ENCODE peak calls at places on chromosomes 2 and 18, in five cellular contexts. U is CD8-positive, alpha-beta T cell; E is OCI-LY7; X is GM23248; Y is lower lobe of right lung. S is an unnamed sample.

GRCh38 chr2:109428281-109428680 is 185.5 kb downstream of the SEPTIN10 start:
- DNase-seq in U (no peak), E (no peak), X (no peak), Y (peak), S (no peak)

GRCh38 chr2:160970052-160970846 is 190.0 kb upstream of the TANK start:
- DNase-seq in U (no peak), E (peak), X (peak), Y (no peak), S (peak)

GRCh38 chr2:119549236-119549635 is 5.0 kb downstream of the CFAP221 start:
- DNase-seq in U (no peak), E (no peak), X (peak), Y (no peak), S (no peak)

GRCh38 chr2:23283653-23284052 is 101.3 kb upstream of the KLHL29 start:
- DNase-seq in U (no peak), E (no peak), X (peak), Y (no peak), S (no peak)

GRCh38 chr2:121356058-121356640 is 71.1 kb upstream of the TFCP2L1 start:
- DNase-seq in U (no peak), E (peak), X (peak), Y (no peak), S (no peak)

GRCh38 chr2:112867701-112868631 is 31.4 kb upstream of the IL1B start:
- DNase-seq in U (no peak), E (no peak), X (peak), Y (no peak), S (no peak)

GRCh38 chr18:12041561-12041960 is 52.1 kb upstream of the ANKRD62 start:
- DNase-seq in U (no peak), E (no peak), X (peak), Y (no peak), S (peak)

GRCh38 chr2:100198461-100199230 is 56.3 kb upstream of the AFF3 start:
- DNase-seq in U (no peak), E (no peak), X (no peak), Y (no peak), S (no peak)

GRCh38 chr2:136134126-136134525 is 16.2 kb upstream of the CXCR4 start:
- DNase-seq in U (no peak), E (peak), X (no peak), Y (no peak), S (no peak)

GRCh38 chr2:224869601-224870000 is 153.4 kb upstream of the CCDC195 start:
- DNase-seq in U (no peak), E (no peak), X (peak), Y (no peak), S (no peak)

GRCh38 chr2:45000921-45001628 is 8.2 kb downstream of the SIX2 start:
- DNase-seq in U (no peak), E (no peak), X (peak), Y (no peak), S (no peak)

GRCh38 chr2:71466301-71467179 is 13.2 kb downstream of the DYSF start:
- DNase-seq in U (no peak), E (no peak), X (peak), Y (peak), S (no peak)

GRCh38 chr2:27080603-27080938 is 2.2 kb downstream of the EMILIN1 start:
- DNase-seq in U (no peak), E (no peak), X (no peak), Y (no peak), S (no peak)

GRCh38 chr18:32810314-32810713 is 37.5 kb upstream of the KLHL14 start:
- DNase-seq in U (no peak), E (no peak), X (no peak), Y (no peak), S (no peak)

GRCh38 chr18:10381516-10381915 is 72.9 kb upstream of the APCDD1 start:
- DNase-seq in U (no peak), E (no peak), X (no peak), Y (no peak), S (no peak)

GRCh38 chr2:226720948-226721347 is 78.7 kb downstream of the IRS1 start:
- DNase-seq in U (no peak), E (no peak), X (no peak), Y (no peak), S (no peak)

GRCh38 chr2:109123586-109124201 is 5.3 kb upstream of the SH3RF3 start:
- DNase-seq in U (no peak), E (no peak), X (no peak), Y (no peak), S (no peak)

GRCh38 chr2:210475726-210476125 is 833 bp downstream of the LANCL1 start:
- DNase-seq in U (no peak), E (no peak), X (peak), Y (no peak), S (no peak)

GRCh38 chr2:62724886-62725711 is 19.6 kb downstream of the EHBP1 start:
- DNase-seq in U (peak), E (peak), X (no peak), Y (peak), S (no peak)

GRCh38 chr2:55099878-55100820 is 49.9 kb upstream of the RTN4 start:
- DNase-seq in U (no peak), E (peak), X (peak), Y (no peak), S (peak)

GRCh38 chr2:67660015-67660602 is 263.0 kb downstream of the ETAA1 start:
- DNase-seq in U (no peak), E (no peak), X (no peak), Y (no peak), S (no peak)

GRCh38 chr2:45010706-45011036 is 1.4 kb upstream of the SIX2 start:
- DNase-seq in U (no peak), E (no peak), X (peak), Y (no peak), S (no peak)

GRCh38 chr2:128474962-128475361 is 156.3 kb upstream of the HS6ST1 start:
- DNase-seq in U (no peak), E (no peak), X (no peak), Y (no peak), S (no peak)

GRCh38 chr2:95344656-95345055 is 47.5 kb downstream of the KCNIP3 start:
- DNase-seq in U (no peak), E (no peak), X (no peak), Y (no peak), S (no peak)

GRCh38 chr18:57561728-57562423 is 24.6 kb downstream of the FECH start:
- DNase-seq in U (no peak), E (peak), X (peak), Y (no peak), S (no peak)

GRCh38 chr18:52536039-52536438 is 196.0 kb downstream of the DCC start:
- DNase-seq in U (no peak), E (no peak), X (no peak), Y (no peak), S (no peak)

GRCh38 chr2:135820003-135820618 is 16.9 kb downstream of the LCT start:
- DNase-seq in U (no peak), E (no peak), X (peak), Y (no peak), S (no peak)

DNA sequence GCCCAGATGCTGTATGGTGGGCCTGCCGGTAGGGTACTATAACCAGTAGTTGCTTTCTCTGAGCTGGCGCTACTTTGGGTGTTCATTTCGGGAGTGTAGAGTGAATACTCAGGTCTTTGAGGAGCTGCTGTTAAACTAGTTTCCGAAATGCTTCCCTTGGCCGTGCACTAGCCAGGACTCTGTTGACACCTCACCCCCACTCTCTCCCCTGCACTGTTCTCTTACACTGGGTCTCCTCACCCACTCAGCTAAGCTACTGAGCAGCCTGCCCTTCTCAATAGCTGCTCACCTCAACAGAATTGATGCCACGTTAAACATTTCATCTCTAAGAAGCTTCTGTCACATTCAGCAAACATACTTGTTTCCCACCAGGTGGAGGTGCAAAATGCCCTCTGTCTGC is 86.9 kb downstream of the RAPGEF4 start:
- DNase-seq in U (no peak), E (no peak), X (no peak), Y (no peak), S (no peak)
- H3K4me3 ChIP-seq in U (no peak), E (no peak), X (no peak), Y (peak), S (no peak)

GRCh38 chr2:179857236-179857635 is 4.2 kb downstream of the ZNF385B start:
- DNase-seq in U (no peak), E (no peak), X (no peak), Y (no peak), S (no peak)

GRCh38 chr2:179861777-179862117 is 335 bp upstream of the ZNF385B start:
- DNase-seq in U (no peak), E (peak), X (peak), Y (no peak), S (no peak)

GRCh38 chr2:179861027-179861776 is at the start of gene ZNF385B:
- DNase-seq in U (no peak), E (peak), X (peak), Y (peak), S (no peak)

GRCh38 chr2:179860255-179861026 is 971 bp downstream of the ZNF385B start:
- DNase-seq in U (no peak), E (peak), X (peak), Y (no peak), S (no peak)

GRCh38 chr2:179859523-179859922 is 1.9 kb downstream of the ZNF385B start:
- DNase-seq in U (no peak), E (no peak), X (no peak), Y (no peak), S (no peak)
- H3K4me3 ChIP-seq in U (no peak), E (peak), X (no peak), Y (peak), S (no peak)

GRCh38 chr2:238786379-238786778 is 61.5 kb upstream of the TWIST2 start:
- DNase-seq in U (no peak), E (no peak), X (peak), Y (no peak), S (no peak)
- H3K4me3 ChIP-seq in U (no peak), E (no peak), X (peak), Y (no peak), S (no peak)

DNA sequence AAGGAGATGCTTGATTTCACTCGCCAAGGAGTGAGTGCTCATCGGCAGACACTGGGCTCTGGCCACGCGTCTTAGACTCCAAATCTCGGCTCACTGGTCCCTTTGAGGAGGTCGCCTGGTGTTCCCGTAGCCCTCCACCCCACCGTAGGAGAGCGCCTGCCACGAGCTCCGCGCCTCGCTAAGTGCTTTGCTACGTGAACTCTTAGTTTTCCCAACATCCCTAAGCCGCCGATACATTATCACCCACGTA is 805 bp upstream of the LIPG start:
- DNase-seq in U (no peak), E (no peak), X (peak), Y (no peak), S (no peak)
- H3K4me3 ChIP-seq in U (peak), E (no peak), X (peak), Y (peak), S (peak)

DNA sequence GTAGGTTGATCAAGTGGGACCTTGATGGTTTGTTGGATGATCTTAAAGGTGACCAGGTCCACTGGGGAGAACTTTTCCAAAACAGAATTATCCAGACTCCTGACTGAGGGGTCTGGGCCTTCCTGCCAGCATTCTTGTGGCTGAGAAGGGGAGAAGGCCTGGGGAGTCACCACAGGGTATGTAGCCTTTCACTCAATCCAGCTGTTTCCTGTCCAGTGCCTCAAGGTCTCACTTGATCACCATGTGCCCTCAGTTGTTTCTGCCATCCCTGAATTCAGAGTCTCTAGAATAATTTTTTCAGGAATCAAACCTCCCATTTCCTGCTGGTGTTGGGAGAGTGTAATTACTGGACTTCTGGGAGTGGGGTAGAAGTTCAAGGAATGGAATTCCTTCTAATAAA is 54.4 kb upstream of the TANC1 start:
- DNase-seq in U (no peak), E (no peak), X (no peak), Y (no peak), S (no peak)
- H3K4me3 ChIP-seq in U (no peak), E (no peak), X (no peak), Y (no peak), S (no peak)

DNA sequence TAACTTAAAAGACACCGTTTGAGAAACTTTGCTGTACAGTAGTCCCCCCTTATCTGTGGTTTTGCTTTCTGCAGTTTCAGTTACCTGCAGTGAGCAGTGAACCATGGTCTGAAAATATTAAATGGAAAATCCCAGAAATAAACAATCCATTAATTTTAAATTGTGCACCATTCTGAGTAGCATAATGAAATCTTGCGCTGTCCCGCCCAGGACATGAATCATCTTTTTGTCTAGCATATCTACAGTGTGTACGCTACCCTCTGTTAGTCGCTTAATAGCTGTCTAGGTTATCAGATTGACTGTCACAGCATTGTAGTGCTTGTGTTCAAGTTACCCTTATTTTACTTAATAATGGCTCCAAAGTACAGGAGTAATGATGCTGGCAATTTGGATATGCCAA is 6.1 kb downstream of the ARPC2 start:
- DNase-seq in U (no peak), E (no peak), X (peak), Y (no peak), S (no peak)
- H3K4me3 ChIP-seq in U (peak), E (peak), X (no peak), Y (no peak), S (no peak)

GRCh38 chr18:55420665-55420964 is 167.4 kb downstream of the TCF4 start:
- DNase-seq in U (no peak), E (peak), X (no peak), Y (no peak), S (no peak)

GRCh38 chr18:55421612-55422381 is 166.2 kb downstream of the TCF4 start:
- DNase-seq in U (no peak), E (peak), X (peak), Y (no peak), S (no peak)

GRCh38 chr18:55419939-55420664 is 167.9 kb downstream of the TCF4 start:
- DNase-seq in U (no peak), E (no peak), X (peak), Y (no peak), S (no peak)

GRCh38 chr18:55420977-55421611 is 166.9 kb downstream of the TCF4 start:
- DNase-seq in U (no peak), E (no peak), X (peak), Y (no peak), S (no peak)

GRCh38 chr18:55422456-55423185 is 165.4 kb downstream of the TCF4 start:
- DNase-seq in U (no peak), E (peak), X (peak), Y (no peak), S (no peak)
- H3K4me3 ChIP-seq in U (no peak), E (peak), X (peak), Y (peak), S (no peak)

S was measured in epithelial cell of proximal tubule.